ENCODE peak calls at places on chromosomes 13 and 19, in ten cellular contexts. E is activated CD8-positive, alpha-beta memory T cell treated with anti-CD3 and anti-CD28 coated beads, Interleukin-2, amount 10 ng/mL, durations not matched to agents 7 days and 5 days; H is NB4; X is upper lobe of left lung; V is retina; T is activated CD4-positive, alpha-beta T cell treated with anti-CD3 and anti-CD28 coated beads for 24 hours; J is Panc1; Z is activated gamma-delta T cell treated with Interleukin-2 at 50 U/mL for 16 hours; O is CD8-positive, alpha-beta T cell; K is NCI-H2029. S is an unnamed sample.

GRCh38 chr19:33509774-33510173 is 11.8 kb downstream of the PEPD start:
- DNase-seq in E (no peak), H (no peak), X (peak; percentile 54), V (no peak), T (no peak), J (no peak), Z (no peak), O (no peak), K (no peak), S (no peak)

GRCh38 chr13:43785681-43786471 is 896 bp downstream of the ENOX1 start:
- DNase-seq in E (no peak), H (no peak), X (peak; percentile 89), V (peak; percentile 84), T (no peak), J (no peak), Z (no peak), O (no peak), K (no peak), S (peak; percentile 89)

GRCh38 chr13:67771106-67771505 is 541.0 kb upstream of the PCDH9 start:
- DNase-seq in E (no peak), H (no peak), X (no peak), V (no peak), T (no peak), J (no peak), Z (no peak), O (no peak), K (no peak), S (no peak)

GRCh38 chr13:98317573-98318171 is 140.6 kb upstream of the RNF113B start:
- DNase-seq in E (no peak), H (no peak), X (no peak), V (no peak), T (no peak), J (no peak), Z (no peak), O (no peak), K (no peak), S (no peak)

GRCh38 chr13:25292301-25292700 is 5.0 kb upstream of the MTMR6 start:
- DNase-seq in E (no peak), H (peak; percentile 81), X (no peak), V (no peak), T (no peak), J (no peak), Z (no peak), O (no peak), K (no peak), S (no peak)

GRCh38 chr13:36543671-36544070 is 111.4 kb downstream of the CCNA1 start:
- DNase-seq in E (no peak), H (no peak), X (no peak), V (no peak), T (no peak), J (no peak), Z (no peak), O (no peak), K (no peak), S (no peak)

GRCh38 chr13:30382836-30383525 is 39.3 kb upstream of the UBE2L5 start:
- DNase-seq in E (no peak), H (no peak), X (no peak), V (no peak), T (no peak), J (no peak), Z (no peak), O (no peak), K (no peak), S (no peak)

GRCh38 chr13:93173656-93174055 is 53.0 kb upstream of the GPC6 start:
- DNase-seq in E (no peak), H (no peak), X (no peak), V (no peak), T (no peak), J (no peak), Z (no peak), O (no peak), K (no peak), S (no peak)

GRCh38 chr19:48283908-48284307 is 14.0 kb downstream of the ZNF114 start:
- DNase-seq in E (no peak), H (no peak), X (no peak), V (no peak), T (no peak), J (no peak), Z (no peak), O (no peak), K (no peak), S (peak; percentile 0)

GRCh38 chr13:76425930-76426329 is 460.3 kb downstream of the KCTD12 start:
- DNase-seq in E (no peak), H (no peak), X (no peak), V (peak; percentile 11), T (no peak), J (no peak), Z (no peak), O (no peak), K (no peak), S (no peak)

GRCh38 chr19:14167594-14168138 is 31.3 kb upstream of the ASF1B start:
- DNase-seq in E (no peak), H (peak; percentile 77), X (no peak), V (no peak), T (no peak), J (no peak), Z (peak; percentile 44), O (peak; percentile 42), K (no peak), S (no peak)

GRCh38 chr19:35109395-35110112 is 6.1 kb upstream of the FXYD3 start:
- DNase-seq in E (no peak), H (no peak), X (peak; percentile 65), V (no peak), T (no peak), J (no peak), Z (no peak), O (no peak), K (no peak), S (no peak)

GRCh38 chr13:41694902-41695301 is 237.6 kb downstream of the RGCC start:
- DNase-seq in E (no peak), H (peak; percentile 74), X (no peak), V (no peak), T (no peak), J (peak; percentile 25), Z (no peak), O (no peak), K (no peak), S (peak; percentile 83)

GRCh38 chr13:91878491-91878890 is 480.1 kb downstream of the GPC5 start:
- DNase-seq in E (no peak), H (no peak), X (no peak), V (no peak), T (no peak), J (no peak), Z (no peak), O (no peak), K (no peak), S (no peak)

GRCh38 chr19:29260477-29261317 is 47.7 kb upstream of the UQCRFS1 start:
- DNase-seq in E (peak; percentile 68), H (peak; percentile 62), X (no peak), V (no peak), T (peak; percentile 27), J (peak; percentile 18), Z (no peak), O (no peak), K (peak; percentile 14), S (no peak)

GRCh38 chr19:29533578-29534544 is 8.1 kb downstream of the VSTM2B start:
- DNase-seq in E (no peak), H (no peak), X (peak; percentile 32), V (no peak), T (no peak), J (no peak), Z (no peak), O (no peak), K (no peak), S (peak; percentile 58)

GRCh38 chr13:86870388-86870966 is 800.7 kb upstream of the SLITRK5 start:
- DNase-seq in E (no peak), H (peak; percentile 30), X (no peak), V (peak; percentile 34), T (no peak), J (no peak), Z (no peak), O (no peak), K (no peak), S (no peak)

GRCh38 chr19:53467138-53467502 is 413 bp upstream of the ZNF813 start:
- DNase-seq in E (no peak), H (no peak), X (peak; percentile 74), V (no peak), T (peak; percentile 4), J (no peak), Z (no peak), O (peak; percentile 10), K (peak; percentile 32), S (no peak)

GRCh38 chr13:100773923-100774641 is 99.5 kb upstream of the TMTC4 start:
- DNase-seq in E (no peak), H (no peak), X (no peak), V (no peak), T (no peak), J (no peak), Z (no peak), O (no peak), K (no peak), S (no peak)

GRCh38 chr13:43391021-43391420 is 367.6 kb downstream of the DNAJC15 start:
- DNase-seq in E (no peak), H (no peak), X (no peak), V (no peak), T (no peak), J (no peak), Z (no peak), O (no peak), K (no peak), S (no peak)

GRCh38 chr13:67101730-67102467 is 128.2 kb downstream of the PCDH9 start:
- DNase-seq in E (no peak), H (no peak), X (no peak), V (no peak), T (no peak), J (no peak), Z (no peak), O (no peak), K (no peak), S (no peak)

GRCh38 chr19:54159352-54160181 is at the start of gene LENG1:
- DNase-seq in E (peak; percentile 100), H (peak; percentile 99), X (peak; percentile 96), V (peak; percentile 98), T (peak; percentile 93), J (peak; percentile 100), Z (peak; percentile 99), O (peak; percentile 99), K (peak; percentile 100), S (peak; percentile 100)

GRCh38 chr13:113374511-113375175 is 10.7 kb upstream of the GRTP1 start:
- DNase-seq in E (no peak), H (no peak), X (peak; percentile 26), V (no peak), T (no peak), J (no peak), Z (no peak), O (no peak), K (no peak), S (no peak)

GRCh38 chr13:36362251-36362650 is 16.1 kb upstream of the SPART start:
- DNase-seq in E (no peak), H (peak; percentile 64), X (no peak), V (no peak), T (no peak), J (no peak), Z (no peak), O (no peak), K (no peak), S (no peak)

GRCh38 chr19:604355-604754 is 14.7 kb downstream of the HCN2 start:
- DNase-seq in E (peak; percentile 77), H (peak; percentile 37), X (peak; percentile 74), V (no peak), T (peak; percentile 48), J (no peak), Z (no peak), O (no peak), K (peak; percentile 29), S (no peak)

GRCh38 chr19:17089238-17089637 is 13.7 kb downstream of the MYO9B start:
- DNase-seq in E (no peak), H (no peak), X (no peak), V (no peak), T (no peak), J (no peak), Z (no peak), O (no peak), K (no peak), S (no peak)

S was measured in posterior vena cava.